ENCODE peak calls at places on chromosomes 13 and 19, in five cellular contexts. One of them, this sample, is unnamed.

GRCh38 chr13:23378009-23378632 is 55.4 kb downstream of the SACS start:
- DNase-seq in stimulated activated CD4-positive, alpha-beta T cell treated with anti-CD3 and anti-CD28 coated beads, Interleukin-4, amount 100 ng/mL, for 4 hours: peak
- DNase-seq in globus pallidus: no peak
- DNase-seq in iris pigment epithelial cell: peak
- DNase-seq in HS-5: peak
- DNase-seq in this sample: peak

GRCh38 chr13:80116107-80116506 is 224.8 kb downstream of the SPRY2 start:
- DNase-seq in stimulated activated CD4-positive, alpha-beta T cell treated with anti-CD3 and anti-CD28 coated beads, Interleukin-4, amount 100 ng/mL, for 4 hours: no peak
- DNase-seq in globus pallidus: no peak
- DNase-seq in iris pigment epithelial cell: peak
- DNase-seq in HS-5: peak
- DNase-seq in this sample: peak

GRCh38 chr19:29016353-29016752 is 196.6 kb downstream of the UQCRFS1 start:
- DNase-seq in stimulated activated CD4-positive, alpha-beta T cell treated with anti-CD3 and anti-CD28 coated beads, Interleukin-4, amount 100 ng/mL, for 4 hours: no peak
- DNase-seq in globus pallidus: no peak
- DNase-seq in iris pigment epithelial cell: no peak
- DNase-seq in HS-5: no peak
- DNase-seq in this sample: no peak

GRCh38 chr19:5536337-5536894 is 31.3 kb downstream of the TINCR start:
- DNase-seq in stimulated activated CD4-positive, alpha-beta T cell treated with anti-CD3 and anti-CD28 coated beads, Interleukin-4, amount 100 ng/mL, for 4 hours: no peak
- DNase-seq in globus pallidus: peak
- DNase-seq in iris pigment epithelial cell: peak
- DNase-seq in HS-5: no peak
- DNase-seq in this sample: peak

GRCh38 chr13:114143806-114144605 is 11.6 kb upstream of the RASA3 start:
- DNase-seq in stimulated activated CD4-positive, alpha-beta T cell treated with anti-CD3 and anti-CD28 coated beads, Interleukin-4, amount 100 ng/mL, for 4 hours: peak
- DNase-seq in globus pallidus: no peak
- DNase-seq in iris pigment epithelial cell: no peak
- DNase-seq in HS-5: no peak
- DNase-seq in this sample: no peak

GRCh38 chr19:3146677-3147100 is 10.9 kb downstream of the GNA15 start:
- DNase-seq in stimulated activated CD4-positive, alpha-beta T cell treated with anti-CD3 and anti-CD28 coated beads, Interleukin-4, amount 100 ng/mL, for 4 hours: peak
- DNase-seq in globus pallidus: no peak
- DNase-seq in iris pigment epithelial cell: no peak
- DNase-seq in HS-5: no peak
- DNase-seq in this sample: no peak

GRCh38 chr13:86601351-86601750 is 802.1 kb upstream of the SLITRK6 start:
- DNase-seq in stimulated activated CD4-positive, alpha-beta T cell treated with anti-CD3 and anti-CD28 coated beads, Interleukin-4, amount 100 ng/mL, for 4 hours: no peak
- DNase-seq in globus pallidus: no peak
- DNase-seq in iris pigment epithelial cell: no peak
- DNase-seq in HS-5: no peak
- DNase-seq in this sample: no peak

GRCh38 chr19:50036905-50037304 is 11.1 kb downstream of the ZNF473 start:
- DNase-seq in stimulated activated CD4-positive, alpha-beta T cell treated with anti-CD3 and anti-CD28 coated beads, Interleukin-4, amount 100 ng/mL, for 4 hours: no peak
- DNase-seq in globus pallidus: no peak
- DNase-seq in iris pigment epithelial cell: no peak
- DNase-seq in HS-5: no peak
- DNase-seq in this sample: no peak

GRCh38 chr19:49132974-49133609 is 13.7 kb downstream of the PPFIA3 start:
- DNase-seq in stimulated activated CD4-positive, alpha-beta T cell treated with anti-CD3 and anti-CD28 coated beads, Interleukin-4, amount 100 ng/mL, for 4 hours: peak
- DNase-seq in globus pallidus: no peak
- DNase-seq in iris pigment epithelial cell: no peak
- DNase-seq in HS-5: no peak
- DNase-seq in this sample: no peak

GRCh38 chr19:47095707-47096704 is 17.6 kb downstream of the ZC3H4 start:
- DNase-seq in stimulated activated CD4-positive, alpha-beta T cell treated with anti-CD3 and anti-CD28 coated beads, Interleukin-4, amount 100 ng/mL, for 4 hours: no peak
- DNase-seq in globus pallidus: no peak
- DNase-seq in iris pigment epithelial cell: no peak
- DNase-seq in HS-5: no peak
- DNase-seq in this sample: peak

GRCh38 chr19:11197291-11198174 is at the start of gene KANK2:
- DNase-seq in stimulated activated CD4-positive, alpha-beta T cell treated with anti-CD3 and anti-CD28 coated beads, Interleukin-4, amount 100 ng/mL, for 4 hours: peak
- DNase-seq in globus pallidus: peak
- DNase-seq in iris pigment epithelial cell: peak
- DNase-seq in HS-5: no peak
- DNase-seq in this sample: no peak

GRCh38 chr13:28012383-28012782 is 23.9 kb upstream of the URAD start:
- DNase-seq in stimulated activated CD4-positive, alpha-beta T cell treated with anti-CD3 and anti-CD28 coated beads, Interleukin-4, amount 100 ng/mL, for 4 hours: no peak
- DNase-seq in globus pallidus: no peak
- DNase-seq in iris pigment epithelial cell: peak
- DNase-seq in HS-5: no peak
- DNase-seq in this sample: no peak

GRCh38 chr13:48069573-48069972 is 25.3 kb downstream of the MED4 start:
- DNase-seq in stimulated activated CD4-positive, alpha-beta T cell treated with anti-CD3 and anti-CD28 coated beads, Interleukin-4, amount 100 ng/mL, for 4 hours: no peak
- DNase-seq in globus pallidus: no peak
- DNase-seq in iris pigment epithelial cell: no peak
- DNase-seq in HS-5: no peak
- DNase-seq in this sample: no peak

GRCh38 chr19:16144216-16144581 is 714 bp downstream of the HSH2D start:
- DNase-seq in stimulated activated CD4-positive, alpha-beta T cell treated with anti-CD3 and anti-CD28 coated beads, Interleukin-4, amount 100 ng/mL, for 4 hours: no peak
- DNase-seq in globus pallidus: no peak
- DNase-seq in iris pigment epithelial cell: no peak
- DNase-seq in HS-5: no peak
- DNase-seq in this sample: no peak

GRCh38 chr19:46862504-46862835 is 1.7 kb downstream of the ARHGAP35 start:
- DNase-seq in stimulated activated CD4-positive, alpha-beta T cell treated with anti-CD3 and anti-CD28 coated beads, Interleukin-4, amount 100 ng/mL, for 4 hours: no peak
- DNase-seq in globus pallidus: no peak
- DNase-seq in iris pigment epithelial cell: peak
- DNase-seq in HS-5: no peak
- DNase-seq in this sample: no peak

GRCh38 chr13:90884066-90884465 is 463.4 kb upstream of the MIR17HG start:
- DNase-seq in stimulated activated CD4-positive, alpha-beta T cell treated with anti-CD3 and anti-CD28 coated beads, Interleukin-4, amount 100 ng/mL, for 4 hours: no peak
- DNase-seq in globus pallidus: no peak
- DNase-seq in iris pigment epithelial cell: no peak
- DNase-seq in HS-5: no peak
- DNase-seq in this sample: no peak

GRCh38 chr19:1163934-1164683 is 10.0 kb downstream of the SBNO2 start:
- DNase-seq in stimulated activated CD4-positive, alpha-beta T cell treated with anti-CD3 and anti-CD28 coated beads, Interleukin-4, amount 100 ng/mL, for 4 hours: no peak
- DNase-seq in globus pallidus: no peak
- DNase-seq in iris pigment epithelial cell: no peak
- DNase-seq in HS-5: no peak
- DNase-seq in this sample: no peak

GRCh38 chr19:47024502-47024901 is 4.9 kb downstream of the NPAS1 start:
- DNase-seq in stimulated activated CD4-positive, alpha-beta T cell treated with anti-CD3 and anti-CD28 coated beads, Interleukin-4, amount 100 ng/mL, for 4 hours: no peak
- DNase-seq in globus pallidus: no peak
- DNase-seq in iris pigment epithelial cell: no peak
- DNase-seq in HS-5: no peak
- DNase-seq in this sample: no peak

GRCh38 chr19:17929056-17929455 is 3.8 kb upstream of the CCDC124 start:
- DNase-seq in stimulated activated CD4-positive, alpha-beta T cell treated with anti-CD3 and anti-CD28 coated beads, Interleukin-4, amount 100 ng/mL, for 4 hours: no peak
- DNase-seq in globus pallidus: no peak
- DNase-seq in iris pigment epithelial cell: no peak
- DNase-seq in HS-5: no peak
- DNase-seq in this sample: no peak

This sample was measured in astrocyte of the cerebellum.